ENCODE peak calls at places on chromosomes 1 and 21, in five cellular contexts. One of them, this sample, is unnamed.

GRCh38 chr1:119647228-119647733 is 785 bp downstream of the ZNF697 start:
- DNase-seq in fibroblast of lung: no peak
- DNase-seq in lower leg skin: peak
- DNase-seq in tibial artery: peak
- DNase-seq in lower lobe of right lung: peak
- DNase-seq in this sample: no peak

GRCh38 chr1:205942631-205943159 is 561 bp downstream of the SLC26A9 start:
- DNase-seq in fibroblast of lung: no peak
- DNase-seq in lower leg skin: no peak
- DNase-seq in tibial artery: no peak
- DNase-seq in lower lobe of right lung: no peak
- DNase-seq in this sample: no peak

GRCh38 chr1:104084380-104084779 is 334.7 kb downstream of the AMY1C start:
- DNase-seq in fibroblast of lung: no peak
- DNase-seq in lower leg skin: no peak
- DNase-seq in tibial artery: no peak
- DNase-seq in lower lobe of right lung: no peak
- DNase-seq in this sample: no peak

GRCh38 chr1:10678395-10678794 is 118.1 kb downstream of the CASZ1 start:
- DNase-seq in fibroblast of lung: no peak
- DNase-seq in lower leg skin: no peak
- DNase-seq in tibial artery: no peak
- DNase-seq in lower lobe of right lung: no peak
- DNase-seq in this sample: no peak

GRCh38 chr1:51525295-51525694 is 6.2 kb upstream of the EPS15 start:
- DNase-seq in fibroblast of lung: no peak
- DNase-seq in lower leg skin: no peak
- DNase-seq in tibial artery: no peak
- DNase-seq in lower lobe of right lung: no peak
- DNase-seq in this sample: no peak

GRCh38 chr1:26820784-26821269 is 5.7 kb upstream of the ZDHHC18 start:
- DNase-seq in fibroblast of lung: no peak
- DNase-seq in lower leg skin: no peak
- DNase-seq in tibial artery: no peak
- DNase-seq in lower lobe of right lung: no peak
- DNase-seq in this sample: no peak

GRCh38 chr1:34858901-34859441 is 578 bp downstream of the SMIM12 start:
- DNase-seq in fibroblast of lung: peak
- DNase-seq in lower leg skin: no peak
- DNase-seq in tibial artery: peak
- DNase-seq in lower lobe of right lung: no peak
- DNase-seq in this sample: no peak

GRCh38 chr1:174875306-174875705 is 124.4 kb upstream of the CACYBP start:
- DNase-seq in fibroblast of lung: no peak
- DNase-seq in lower leg skin: no peak
- DNase-seq in tibial artery: no peak
- DNase-seq in lower lobe of right lung: peak
- DNase-seq in this sample: no peak

GRCh38 chr21:36759348-36760083 is 60.6 kb downstream of the SIM2 start:
- DNase-seq in fibroblast of lung: no peak
- DNase-seq in lower leg skin: peak
- DNase-seq in tibial artery: no peak
- DNase-seq in lower lobe of right lung: no peak
- DNase-seq in this sample: no peak

GRCh38 chr1:150549496-150550221 is 451 bp downstream of the ADAMTSL4 start:
- DNase-seq in fibroblast of lung: no peak
- DNase-seq in lower leg skin: peak
- DNase-seq in tibial artery: peak
- DNase-seq in lower lobe of right lung: no peak
- DNase-seq in this sample: no peak

GRCh38 chr21:45642122-45642813 is 1.3 kb upstream of the PCBP3 start:
- DNase-seq in fibroblast of lung: peak
- DNase-seq in lower leg skin: no peak
- DNase-seq in tibial artery: no peak
- DNase-seq in lower lobe of right lung: no peak
- DNase-seq in this sample: no peak

GRCh38 chr1:22388666-22389455 is 62.8 kb upstream of the ZBTB40 start:
- DNase-seq in fibroblast of lung: no peak
- DNase-seq in lower leg skin: no peak
- DNase-seq in tibial artery: no peak
- DNase-seq in lower lobe of right lung: no peak
- DNase-seq in this sample: no peak

GRCh38 chr1:234188454-234188792 is 184.8 kb upstream of the COA6 start:
- DNase-seq in fibroblast of lung: no peak
- DNase-seq in lower leg skin: no peak
- DNase-seq in tibial artery: no peak
- DNase-seq in lower lobe of right lung: no peak
- DNase-seq in this sample: no peak

GRCh38 chr1:42956739-42957138 is 1.9 kb downstream of the SLC2A1 start:
- DNase-seq in fibroblast of lung: no peak
- DNase-seq in lower leg skin: no peak
- DNase-seq in tibial artery: no peak
- DNase-seq in lower lobe of right lung: no peak
- DNase-seq in this sample: no peak

GRCh38 chr1:18775341-18775740 is 84.1 kb downstream of the TAS1R2 start:
- DNase-seq in fibroblast of lung: no peak
- DNase-seq in lower leg skin: no peak
- DNase-seq in tibial artery: no peak
- DNase-seq in lower lobe of right lung: no peak
- DNase-seq in this sample: no peak

GRCh38 chr1:59666106-59666505 is 148.6 kb upstream of the HOOK1 start:
- DNase-seq in fibroblast of lung: peak
- DNase-seq in lower leg skin: no peak
- DNase-seq in tibial artery: no peak
- DNase-seq in lower lobe of right lung: no peak
- DNase-seq in this sample: no peak

GRCh38 chr1:239164451-239165180 is 221.8 kb upstream of the CHRM3 start:
- DNase-seq in fibroblast of lung: no peak
- DNase-seq in lower leg skin: no peak
- DNase-seq in tibial artery: no peak
- DNase-seq in lower lobe of right lung: no peak
- DNase-seq in this sample: no peak

GRCh38 chr1:62406576-62406975 is 30.3 kb upstream of the USP1 start:
- DNase-seq in fibroblast of lung: no peak
- DNase-seq in lower leg skin: no peak
- DNase-seq in tibial artery: no peak
- DNase-seq in lower lobe of right lung: no peak
- DNase-seq in this sample: no peak

GRCh38 chr1:77220687-77221463 is 1.6 kb upstream of the PIGK start:
- DNase-seq in fibroblast of lung: peak
- DNase-seq in lower leg skin: no peak
- DNase-seq in tibial artery: no peak
- DNase-seq in lower lobe of right lung: no peak
- DNase-seq in this sample: no peak

GRCh38 chr1:184494929-184495328 is 108.1 kb downstream of the C1orf21 start:
- DNase-seq in fibroblast of lung: no peak
- DNase-seq in lower leg skin: no peak
- DNase-seq in tibial artery: no peak
- DNase-seq in lower lobe of right lung: no peak
- DNase-seq in this sample: no peak

GRCh38 chr1:47963568-47963973 is 33.6 kb downstream of the TRABD2B start:
- DNase-seq in fibroblast of lung: peak
- DNase-seq in lower leg skin: peak
- DNase-seq in tibial artery: peak
- DNase-seq in lower lobe of right lung: no peak
- DNase-seq in this sample: peak

GRCh38 chr1:245772325-245772724 is 617.5 kb downstream of the KIF26B start:
- DNase-seq in fibroblast of lung: no peak
- DNase-seq in lower leg skin: no peak
- DNase-seq in tibial artery: no peak
- DNase-seq in lower lobe of right lung: no peak
- DNase-seq in this sample: no peak

GRCh38 chr1:43705334-43705733 is 2.0 kb upstream of the ST3GAL3 start:
- DNase-seq in fibroblast of lung: no peak
- DNase-seq in lower leg skin: no peak
- DNase-seq in tibial artery: no peak
- DNase-seq in lower lobe of right lung: no peak
- DNase-seq in this sample: no peak

GRCh38 chr21:38325216-38325615 is 68.4 kb downstream of the KCNJ15 start:
- DNase-seq in fibroblast of lung: no peak
- DNase-seq in lower leg skin: peak
- DNase-seq in tibial artery: no peak
- DNase-seq in lower lobe of right lung: no peak
- DNase-seq in this sample: no peak

GRCh38 chr1:2273401-2274090 is 45.4 kb downstream of the SKI start:
- DNase-seq in fibroblast of lung: no peak
- DNase-seq in lower leg skin: no peak
- DNase-seq in tibial artery: peak
- DNase-seq in lower lobe of right lung: peak
- DNase-seq in this sample: no peak

GRCh38 chr1:75722966-75723365 is 1.5 kb upstream of the ACADM start:
- DNase-seq in fibroblast of lung: no peak
- DNase-seq in lower leg skin: no peak
- DNase-seq in tibial artery: no peak
- DNase-seq in lower lobe of right lung: no peak
- DNase-seq in this sample: no peak
- H3K4me3 ChIP-seq in fibroblast of lung: no peak
- H3K4me3 ChIP-seq in lower leg skin: no peak
- H3K4me3 ChIP-seq in tibial artery: no peak
- H3K4me3 ChIP-seq in lower lobe of right lung: no peak
- H3K4me3 ChIP-seq in this sample: no peak

DNA sequence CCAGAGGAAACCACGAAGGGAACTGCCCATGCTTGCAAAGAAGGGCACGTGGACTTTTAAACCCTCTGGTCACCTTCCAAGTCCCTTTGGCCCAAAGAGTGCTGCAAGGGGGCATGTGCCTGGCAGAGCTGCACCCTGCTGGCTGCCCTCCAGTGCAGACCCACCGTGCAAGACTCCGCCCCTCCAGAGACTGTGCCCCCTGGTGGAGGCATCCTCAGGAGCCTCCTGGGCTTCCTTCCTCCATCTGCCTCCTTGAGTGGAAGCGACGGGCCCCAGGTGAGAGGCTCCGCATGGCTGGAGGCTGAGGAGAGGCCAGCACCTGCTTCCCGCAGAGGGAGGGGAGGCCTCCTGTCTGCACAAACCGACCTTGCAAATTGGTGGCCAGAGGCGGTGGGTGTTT is 100.7 kb downstream of the CRYAA start:
- DNase-seq in fibroblast of lung: no peak
- DNase-seq in lower leg skin: no peak
- DNase-seq in tibial artery: no peak
- DNase-seq in lower lobe of right lung: peak
- DNase-seq in this sample: no peak
- TF ChIP-seq CTCF in fibroblast of lung: peak
- TF ChIP-seq CTCF in lower leg skin: no peak
- TF ChIP-seq CTCF in tibial artery: no peak
- TF ChIP-seq CTCF in lower lobe of right lung: peak
- TF ChIP-seq CTCF in this sample: no peak

GRCh38 chr1:88140325-88140724 is 543.7 kb upstream of the PKN2 start:
- DNase-seq in fibroblast of lung: no peak
- DNase-seq in lower leg skin: no peak
- DNase-seq in tibial artery: no peak
- DNase-seq in lower lobe of right lung: no peak
- DNase-seq in this sample: no peak

GRCh38 chr1:88145752-88146151 is 538.3 kb upstream of the PKN2 start:
- DNase-seq in fibroblast of lung: peak
- DNase-seq in lower leg skin: no peak
- DNase-seq in tibial artery: no peak
- DNase-seq in lower lobe of right lung: no peak
- DNase-seq in this sample: no peak

GRCh38 chr1:88141499-88142074 is 542.5 kb upstream of the PKN2 start:
- DNase-seq in fibroblast of lung: no peak
- DNase-seq in lower leg skin: no peak
- DNase-seq in tibial artery: no peak
- DNase-seq in lower lobe of right lung: no peak
- DNase-seq in this sample: no peak
- H3K4me3 ChIP-seq in fibroblast of lung: no peak
- H3K4me3 ChIP-seq in lower leg skin: no peak
- H3K4me3 ChIP-seq in tibial artery: no peak
- H3K4me3 ChIP-seq in lower lobe of right lung: no peak
- H3K4me3 ChIP-seq in this sample: no peak

GRCh38 chr1:71097428-71097827 is 16.6 kb upstream of the ZRANB2 start:
- DNase-seq in fibroblast of lung: no peak
- DNase-seq in lower leg skin: no peak
- DNase-seq in tibial artery: no peak
- DNase-seq in lower lobe of right lung: no peak
- DNase-seq in this sample: no peak

GRCh38 chr1:71089536-71090270 is 8.9 kb upstream of the ZRANB2 start:
- DNase-seq in fibroblast of lung: peak
- DNase-seq in lower leg skin: no peak
- DNase-seq in tibial artery: no peak
- DNase-seq in lower lobe of right lung: no peak
- DNase-seq in this sample: no peak

GRCh38 chr1:71088645-71089287 is 7.9 kb upstream of the ZRANB2 start:
- DNase-seq in fibroblast of lung: no peak
- DNase-seq in lower leg skin: no peak
- DNase-seq in tibial artery: no peak
- DNase-seq in lower lobe of right lung: no peak
- DNase-seq in this sample: no peak

GRCh38 chr1:71093938-71094337 is 13.1 kb upstream of the ZRANB2 start:
- DNase-seq in fibroblast of lung: peak
- DNase-seq in lower leg skin: no peak
- DNase-seq in tibial artery: no peak
- DNase-seq in lower lobe of right lung: no peak
- DNase-seq in this sample: no peak
- TF ChIP-seq CTCF in fibroblast of lung: peak
- TF ChIP-seq CTCF in lower leg skin: no peak
- TF ChIP-seq CTCF in tibial artery: peak
- TF ChIP-seq CTCF in lower lobe of right lung: peak
- TF ChIP-seq CTCF in this sample: peak

DNA sequence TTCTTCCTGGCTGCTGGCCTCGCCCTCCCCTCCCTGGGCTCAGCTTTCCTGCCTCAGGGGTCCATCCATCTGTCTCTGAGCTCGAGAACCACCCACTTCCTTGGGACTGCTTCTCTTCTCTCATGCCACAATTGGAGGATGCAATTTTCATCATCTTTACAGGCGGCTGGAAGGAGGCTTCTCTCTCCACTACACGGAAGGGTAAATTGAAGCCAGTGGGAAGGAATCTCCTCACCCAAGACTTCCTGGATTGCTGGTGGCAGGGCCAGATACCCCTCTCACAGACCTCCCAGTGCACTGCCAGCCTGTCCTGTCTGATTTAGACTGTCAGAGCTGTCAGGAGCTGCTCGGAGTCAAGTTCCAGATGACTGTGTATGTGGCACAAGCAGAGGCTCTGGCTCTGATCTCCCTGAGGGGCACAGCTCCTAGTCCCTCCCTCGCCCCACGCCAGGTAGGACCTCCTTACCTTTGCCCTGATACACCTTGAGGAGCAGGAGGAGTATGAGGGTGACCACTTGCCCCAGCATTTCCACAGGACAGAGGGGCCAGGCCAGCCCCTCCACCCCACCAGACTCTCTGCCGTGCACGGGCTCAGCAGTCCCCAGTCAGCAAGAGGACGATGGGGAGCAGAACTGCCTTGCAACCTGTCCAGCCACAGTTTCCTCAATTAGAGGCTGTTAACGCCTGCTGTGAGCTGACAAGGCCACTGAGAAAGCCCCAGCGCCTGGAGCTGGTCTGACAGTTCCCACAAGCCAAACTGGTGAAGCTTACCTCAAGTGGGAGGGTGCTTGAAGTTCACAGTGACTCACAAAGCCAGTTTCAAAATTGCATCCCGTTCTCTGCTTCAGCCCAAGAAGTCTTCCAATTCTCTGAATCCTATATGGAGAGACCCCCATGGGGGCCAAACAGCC is at the start of gene CD244:
- DNase-seq in fibroblast of lung: no peak
- DNase-seq in lower leg skin: no peak
- DNase-seq in tibial artery: no peak
- DNase-seq in lower lobe of right lung: peak
- DNase-seq in this sample: no peak
- H3K4me3 ChIP-seq in fibroblast of lung: no peak
- H3K4me3 ChIP-seq in lower leg skin: no peak
- H3K4me3 ChIP-seq in tibial artery: no peak
- H3K4me3 ChIP-seq in lower lobe of right lung: peak
- H3K4me3 ChIP-seq in this sample: no peak

GRCh38 chr1:24541711-24542346 is 14.1 kb upstream of the NCMAP start:
- DNase-seq in fibroblast of lung: no peak
- DNase-seq in lower leg skin: no peak
- DNase-seq in tibial artery: no peak
- DNase-seq in lower lobe of right lung: no peak
- DNase-seq in this sample: no peak
- TF ChIP-seq CTCF in fibroblast of lung: peak
- TF ChIP-seq CTCF in lower leg skin: no peak
- TF ChIP-seq CTCF in tibial artery: peak
- TF ChIP-seq CTCF in lower lobe of right lung: peak
- TF ChIP-seq CTCF in this sample: peak

This sample was measured in thoracic aorta.